ENCODE peak calls at places on chromosome 16, in ten cellular contexts. G is astrocyte of the hippocampus; S is stimulated activated CD8-positive, alpha-beta memory T cell treated with anti-CD3 and anti-CD28 coated beads, Interleukin-15, amount 100 ng/mL, for 4 hours; M is hepatic stellate cell; Q is iris pigment epithelial cell; J is caudate nucleus; I is CD8-positive, alpha-beta T cell; W is NCI-H2081; P is NCI-H187; B is left ventricle myocardium inferior. A is an unnamed sample.

GRCh38 chr16:88010343-88010970 is 59.2 kb downstream of the BANP start:
- DNase-seq in G (peak), W (no peak), B (no peak), J (no peak), P (no peak), S (no peak), I (no peak), M (no peak), Q (no peak), A (no peak)

GRCh38 chr16:80775450-80775849 is 28.9 kb downstream of the CDYL2 start:
- DNase-seq in M (no peak), S (no peak), I (no peak), B (no peak), P (no peak), G (no peak), Q (no peak), W (no peak), J (no peak), A (no peak)

GRCh38 chr16:90078594-90078895 is 1.4 kb upstream of the PRDM7 start:
- DNase-seq in B (no peak), J (no peak), P (no peak), S (no peak), M (no peak), G (no peak), I (no peak), W (peak), Q (no peak), A (no peak)

GRCh38 chr16:55543470-55543869 is 23.0 kb upstream of the CAPNS2 start:
- DNase-seq in I (no peak), M (no peak), W (no peak), J (no peak), B (no peak), G (peak), P (no peak), S (no peak), Q (peak), A (no peak)

GRCh38 chr16:68085259-68086071 is at the start of gene NFATC3:
- DNase-seq in M (peak), I (peak), P (no peak), Q (peak), G (peak), J (peak), B (peak), W (peak), S (peak), A (peak)

GRCh38 chr16:77888786-77889185 is 100.4 kb downstream of the VAT1L start:
- DNase-seq in S (no peak), Q (no peak), I (no peak), W (no peak), J (no peak), P (no peak), B (no peak), M (no peak), G (no peak), A (no peak)

GRCh38 chr16:22358000-22358399 is 16.4 kb downstream of the CDR2 start:
- DNase-seq in W (no peak), J (no peak), P (no peak), B (no peak), S (no peak), Q (peak), G (peak), I (peak), M (no peak), A (no peak)

GRCh38 chr16:11783319-11784047 is 13.6 kb downstream of the ZC3H7A start:
- DNase-seq in S (no peak), B (no peak), J (no peak), I (peak), M (no peak), Q (peak), W (no peak), P (no peak), G (peak), A (peak)

GRCh38 chr16:85670840-85671239 is 17.9 kb downstream of the GINS2 start:
- DNase-seq in J (no peak), I (no peak), B (no peak), P (no peak), Q (no peak), M (no peak), S (no peak), G (no peak), W (no peak), A (no peak)

GRCh38 chr16:1310832-1311200 is 1.4 kb downstream of the UBE2I start:
- DNase-seq in M (no peak), G (peak), B (no peak), P (no peak), Q (peak), S (no peak), W (no peak), I (peak), J (no peak), A (no peak)

GRCh38 chr16:56327929-56328258 is 97.5 kb downstream of the AMFR start:
- DNase-seq in I (no peak), S (no peak), Q (no peak), J (no peak), W (no peak), G (no peak), B (no peak), P (no peak), M (no peak), A (no peak)

GRCh38 chr16:56742030-56742984 is 12.4 kb downstream of the NUP93 start:
- DNase-seq in I (no peak), Q (peak), M (peak), G (peak), B (no peak), J (no peak), S (no peak), P (no peak), W (no peak), A (no peak)

GRCh38 chr16:66003196-66003595 is 363.3 kb upstream of the CDH5 start:
- DNase-seq in G (no peak), P (no peak), B (no peak), W (no peak), M (no peak), I (no peak), Q (peak), J (no peak), S (no peak), A (no peak)

A was measured in stimulated activated naive CD4-positive, alpha-beta T cell treated with Interleukin-2 at 50 U/mL for 16 hours.